ENCODE peak calls at places on chromosomes 4 and X, in four cellular contexts. A, Z, O and U are unnamed samples.

GRCh38 chrX:133654801-133655200 is 239.5 kb upstream of the GPC4 start:
- DNase-seq in A (no peak), O (no peak), Z (no peak), U (no peak)

GRCh38 chr4:94455081-94455480 is 3.3 kb downstream of the PDLIM5 start:
- DNase-seq in O (no peak), A (no peak), Z (peak; percentile 58), U (no peak)

GRCh38 chr4:174559894-174560293 is 37.6 kb upstream of the HPGD start:
- DNase-seq in O (peak; percentile 85), A (peak; percentile 15), Z (no peak), U (peak; percentile 5)

GRCh38 chrX:50871922-50872453 is 38.5 kb upstream of the BMP15 start:
- DNase-seq in Z (no peak), O (no peak), A (no peak), U (no peak)

GRCh38 chr4:110411599-110412011 is 64.3 kb upstream of the ENPEP start:
- DNase-seq in Z (peak; percentile 32), A (peak; percentile 77), O (peak; percentile 96), U (peak; percentile 70)

GRCh38 chrX:57528670-57529255 is 63.0 kb upstream of the ZXDB start:
- DNase-seq in O (peak; percentile 51), A (peak; percentile 28), Z (no peak), U (peak; percentile 1)

GRCh38 chr4:169116270-169116901 is 106.3 kb upstream of the CBR4 start:
- DNase-seq in O (no peak), Z (no peak), A (no peak), U (no peak)

GRCh38 chr4:13524504-13525243 is 19.6 kb downstream of the NKX3-2 start:
- DNase-seq in Z (no peak), O (peak; percentile 74), A (no peak), U (peak; percentile 76)

GRCh38 chr4:154332681-154333421 is 158.7 kb downstream of the DCHS2 start:
- DNase-seq in Z (no peak), O (peak; percentile 69), A (no peak), U (peak; percentile 72)

GRCh38 chr4:42673084-42673429 is 16.2 kb upstream of the ATP8A1 start:
- DNase-seq in Z (no peak), A (no peak), O (no peak), U (no peak)

GRCh38 chrX:42797646-42798045 is 19.7 kb upstream of the PPP1R2C start:
- DNase-seq in A (no peak), O (peak; percentile 10), Z (no peak), U (no peak)

GRCh38 chr4:77833158-77833724 is 14.1 kb upstream of the CNOT6L start:
- DNase-seq in A (no peak), Z (no peak), O (no peak), U (no peak)

GRCh38 chr4:120869511-120870278 is 52.8 kb downstream of the PRDM5 start:
- DNase-seq in Z (no peak), A (no peak), O (no peak), U (no peak)

GRCh38 chrX:40153335-40154221 is 55.8 kb upstream of the BCOR start:
- DNase-seq in A (no peak), Z (no peak), O (peak; percentile 44), U (peak; percentile 89)

GRCh38 chrX:132958086-132958703 is at the start of gene HS6ST2:
- DNase-seq in O (peak; percentile 60), Z (peak; percentile 53), A (no peak), U (peak; percentile 86)

GRCh38 chrX:27599928-27600327 is 9.8 kb downstream of the DCAF8L2 start:
- DNase-seq in O (no peak), Z (no peak), A (no peak), U (no peak)
- H3K4me3 ChIP-seq in O (no peak overlapping the region), Z (no peak overlapping the region), A (no peak overlapping the region), U (no peak overlapping the region)

GRCh38 chrX:114162068-114162735 is 421.7 kb upstream of the HTR2C start:
- DNase-seq in A (peak; percentile 13), Z (no peak), O (peak; percentile 56), U (peak; percentile 17)

GRCh38 chrX:114165537-114165936 is 418.3 kb upstream of the HTR2C start:
- DNase-seq in Z (no peak), A (no peak), O (no peak), U (no peak)

DNA sequence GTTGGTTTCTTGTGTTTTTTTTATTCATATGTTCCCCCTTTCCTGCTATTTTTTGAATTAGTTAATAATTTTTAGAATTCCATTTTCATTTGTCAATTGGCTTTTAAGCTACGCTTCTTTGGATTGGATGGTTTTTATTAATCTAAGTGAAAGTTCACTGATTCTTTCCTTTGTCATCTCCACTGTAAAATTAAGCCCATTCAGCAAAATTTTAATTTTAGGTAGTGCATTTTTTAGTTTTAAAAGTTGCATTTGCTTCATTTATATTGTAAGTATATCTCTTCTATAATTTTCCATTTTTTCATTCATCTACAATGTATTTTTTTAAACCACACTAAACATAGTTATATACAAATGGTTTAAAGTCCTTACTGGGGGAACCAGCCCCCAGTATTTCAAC is 417.3 kb upstream of the HTR2C start:
- DNase-seq in Z (no peak), A (no peak), O (no peak), U (no peak)
- H3K27me3 ChIP-seq in Z (no peaks in the 10 kb centered on the region), A (no peaks in the 10 kb centered on the region), O (no peaks in the 10 kb centered on the region), U (no peaks in the 10 kb centered on the region)

DNA sequence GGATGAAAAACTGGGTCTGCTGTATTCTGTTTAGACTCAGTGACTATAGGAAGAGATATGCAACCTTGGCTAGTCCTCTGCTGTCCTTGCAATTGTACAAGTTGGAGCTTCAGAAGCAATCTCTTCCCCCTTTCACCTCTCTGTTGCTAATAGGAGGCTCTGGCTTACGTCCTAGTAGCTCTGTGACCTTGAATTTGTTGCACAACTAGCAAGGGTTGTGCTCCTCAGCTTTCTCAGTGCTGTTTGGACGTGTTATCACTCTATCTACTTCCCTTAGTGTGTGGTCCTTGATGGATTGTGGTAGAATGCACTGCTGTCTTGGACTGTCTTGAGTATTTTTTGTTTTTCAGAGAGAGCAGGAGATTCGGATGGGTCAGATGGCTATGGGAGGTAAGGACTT is 3.4 kb upstream of the ITGB1BP2 start:
- DNase-seq in A (no peak), O (no peak), Z (no peak), U (no peak)
- H3K36me3 ChIP-seq in A (peaks cover 92% of the 10 kb centered on the region), O (peaks cover 12% of the 10 kb centered on the region), Z (no peaks in the 10 kb centered on the region), U (peaks cover 28% of the 10 kb centered on the region)

DNA sequence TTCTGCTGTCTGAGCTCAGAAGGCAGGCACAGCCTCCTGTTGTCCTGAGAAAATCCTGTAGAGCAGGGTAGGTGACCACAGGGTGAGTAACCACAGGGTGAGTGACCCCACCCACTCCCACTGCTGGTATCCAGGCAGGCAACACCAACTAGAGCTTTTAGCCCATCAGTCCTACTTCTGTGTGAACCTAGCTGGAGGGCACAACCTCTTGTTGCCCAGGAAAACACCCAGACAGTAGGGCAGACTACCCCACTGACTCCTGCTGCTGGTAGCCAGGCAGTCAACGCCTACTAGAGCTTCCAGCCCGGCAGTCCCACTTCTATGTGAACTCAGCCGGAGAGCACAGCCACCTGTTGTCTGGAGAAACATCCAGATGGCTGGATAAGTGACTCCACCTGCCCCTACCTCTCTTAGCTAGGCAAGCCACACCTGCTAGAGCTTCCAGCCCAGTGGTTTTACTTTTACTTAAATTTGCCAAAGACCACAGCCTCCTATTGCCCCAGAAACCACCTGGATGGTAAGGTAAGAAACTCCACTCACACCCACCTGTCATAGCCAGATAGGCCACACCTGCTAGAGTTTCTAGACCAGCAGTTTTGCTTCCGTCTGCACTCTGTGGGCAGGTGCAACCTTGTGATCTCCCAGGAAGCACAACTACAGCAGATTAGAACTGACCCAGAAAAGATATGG is 371.6 kb downstream of the INPP4B start:
- DNase-seq in A (no peak), Z (no peak), O (no peak), U (no peak)
- H3K4me3 ChIP-seq in A (no peak overlapping the region), Z (no peak overlapping the region), O (no peak overlapping the region), U (no peak overlapping the region)

GRCh38 chrX:115297189-115297588 is 7.7 kb downstream of the LUZP4 start:
- DNase-seq in A (no peak), Z (no peak), O (no peak), U (no peak)
- H3K27me3 ChIP-seq in A (no peaks in the 10 kb centered on the region), Z (no peaks in the 10 kb centered on the region), O (no peaks in the 10 kb centered on the region), U (no peaks in the 10 kb centered on the region)

GRCh38 chr4:529563-529962 is 30.6 kb downstream of the PIGG start:
- DNase-seq in A (no peak), Z (no peak), O (no peak), U (no peak)

GRCh38 chr4:531721-532565 is 32.9 kb downstream of the PIGG start:
- DNase-seq in Z (no peak), O (no peak), A (no peak), U (no peak)

GRCh38 chr4:531076-531475 is 32.1 kb downstream of the PIGG start:
- DNase-seq in O (no peak), A (no peak), Z (no peak), U (no peak)

GRCh38 chr4:528835-529234 is 29.8 kb downstream of the PIGG start:
- DNase-seq in Z (no peak), O (no peak), A (no peak), U (no peak)

GRCh38 chr4:530017-530781 is 31.2 kb downstream of the PIGG start:
- DNase-seq in O (no peak), Z (no peak), A (no peak), U (no peak)
- H3K36me3 ChIP-seq in O (peaks cover 4% of the 10 kb centered on the region), Z (peaks cover 2% of the 10 kb centered on the region), A (peaks cover 97% of the 10 kb centered on the region), U (peaks cover 15% of the 10 kb centered on the region)

DNA sequence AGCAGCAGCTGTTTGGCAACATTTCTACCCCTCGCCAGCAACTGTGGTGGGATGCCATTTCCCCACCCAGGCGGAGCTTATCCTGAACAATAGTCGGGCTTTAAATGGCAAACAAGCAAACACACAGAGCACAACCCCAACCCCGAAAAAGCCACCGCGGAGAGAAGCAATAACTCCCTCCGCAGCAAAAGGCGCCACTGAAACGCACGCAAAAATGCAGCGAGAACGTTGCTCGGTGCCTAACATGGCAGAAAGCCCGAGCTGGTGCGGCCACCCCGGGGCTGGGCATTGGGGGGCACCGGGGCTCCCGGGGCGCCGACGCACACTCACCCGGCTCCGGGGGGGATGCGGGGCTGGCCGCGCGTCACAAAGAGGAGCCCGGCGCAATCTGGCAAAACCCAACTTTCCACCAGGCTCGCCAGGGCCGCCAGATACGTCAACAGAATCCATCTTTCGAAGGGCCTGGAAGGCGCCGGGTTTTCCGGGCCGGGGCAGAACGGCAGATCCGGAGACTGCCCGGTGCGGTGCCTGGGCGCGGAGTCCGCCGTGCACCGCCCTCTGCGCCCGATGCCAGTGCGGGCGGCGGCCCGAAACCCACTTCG is 818 bp downstream of the RAI2 start:
- DNase-seq in A (no peak), Z (no peak), O (peak; percentile 2), U (no peak)
- H3K4me3 ChIP-seq in A (peak overlapping the region; percentile 56), Z (peak overlapping the region; percentile 29), O (no peak overlapping the region), U (peak overlapping the region; percentile 46)

DNA sequence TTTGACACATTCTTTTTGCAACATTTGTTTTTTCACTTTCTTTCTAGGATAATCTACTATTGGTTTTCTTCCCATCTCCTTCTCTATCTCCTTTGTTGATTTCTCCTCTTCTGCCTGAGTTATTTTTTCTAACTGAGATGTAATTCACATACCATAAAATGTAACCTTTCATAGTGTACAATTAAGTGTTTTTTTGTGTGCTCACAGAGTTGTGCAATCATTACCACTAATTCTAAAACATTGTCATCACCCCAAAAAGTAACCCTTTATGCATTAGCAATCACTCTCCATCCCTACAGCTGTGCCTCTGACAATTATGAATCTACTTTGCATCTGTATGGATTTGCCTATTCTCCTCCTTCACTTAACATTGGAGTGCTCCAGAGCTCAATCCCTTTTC is 66.6 kb upstream of the FHL1 start:
- DNase-seq in A (no peak), Z (no peak), O (no peak), U (no peak)
- H3K27me3 ChIP-seq in A (no peaks in the 10 kb centered on the region), Z (no peaks in the 10 kb centered on the region), O (no peaks in the 10 kb centered on the region), U (no peaks in the 10 kb centered on the region)